ENCODE peak calls at places on chromosomes 12 and 14, in nine cellular contexts. S is A673; M is LHCN-M2; R is GM13977; X is cardiac septum; Q is SIG-M5; B is glutamatergic neuron; G is A172; T is effector CD4-positive, alpha-beta T cell. Z is an unnamed sample.

GRCh38 chr12:70052931-70053497 is 190.2 kb upstream of the CNOT2 start:
- DNase-seq in T (no peak), R (no peak), S (no peak), M (peak), G (peak), Q (no peak), X (no peak), B (no peak), Z (no peak)

GRCh38 chr12:90909069-90909676 is 45.8 kb downstream of the CCER1 start:
- DNase-seq in G (peak), B (peak), X (no peak), M (peak), T (no peak), R (no peak), Q (no peak), S (peak), Z (no peak)

GRCh38 chr14:89315493-89316456 is 101.3 kb downstream of the FOXN3 start:
- DNase-seq in X (no peak), M (no peak), R (no peak), S (no peak), B (peak), Q (no peak), T (no peak), G (no peak), Z (no peak)

GRCh38 chr12:101740566-101740965 is 1.3 kb upstream of the SYCP3 start:
- DNase-seq in X (no peak), B (no peak), R (no peak), Q (no peak), G (no peak), T (no peak), S (no peak), M (no peak), Z (no peak)

GRCh38 chr12:28130625-28131598 is 59.3 kb upstream of the CCDC91 start:
- DNase-seq in R (no peak), T (no peak), S (peak), M (peak), B (no peak), G (peak), X (no peak), Q (no peak), Z (no peak)

GRCh38 chr14:34052658-34053014 is 101.8 kb upstream of the EGLN3 start:
- DNase-seq in S (no peak), M (peak), Q (no peak), R (no peak), B (no peak), G (peak), T (no peak), X (peak), Z (no peak)

GRCh38 chr12:81987351-81987750 is 228.2 kb upstream of the PPFIA2 start:
- DNase-seq in G (no peak), R (no peak), Q (no peak), S (peak), T (no peak), M (no peak), B (no peak), X (no peak), Z (no peak)

GRCh38 chr14:51545396-51545795 is 106.3 kb upstream of the FRMD6 start:
- DNase-seq in G (peak), R (no peak), S (no peak), M (peak), T (no peak), X (no peak), Q (no peak), B (no peak), Z (no peak)

GRCh38 chr14:77024171-77024627 is 4.3 kb downstream of the IRF2BPL start:
- DNase-seq in G (peak), B (peak), Q (no peak), S (peak), M (peak), X (no peak), R (no peak), T (peak), Z (peak)

GRCh38 chr14:65281991-65282908 is 130.3 kb upstream of the FUT8 start:
- DNase-seq in B (no peak), T (no peak), R (peak), S (no peak), G (peak), X (no peak), Q (no peak), M (peak), Z (no peak)

GRCh38 chr14:104590240-104590965 is 10.8 kb downstream of the C14orf180 start:
- DNase-seq in G (no peak), Q (no peak), S (no peak), M (no peak), B (no peak), R (no peak), X (no peak), T (no peak), Z (no peak)

GRCh38 chr12:87054225-87054624 is 798.0 kb upstream of the MGAT4C start:
- DNase-seq in T (no peak), S (no peak), B (no peak), M (peak), R (no peak), Q (no peak), X (no peak), G (no peak), Z (no peak)

GRCh38 chr12:54232790-54233189 is 44.0 kb upstream of the SMUG1 start:
- DNase-seq in T (no peak), M (peak), B (no peak), S (peak), R (no peak), Q (no peak), X (no peak), G (no peak), Z (no peak)